ENCODE peak calls at places on chromosomes 3 and 15, in four cellular contexts. E is HCT116, P is K562, K is HepG2. L is an unnamed sample.

GRCh38 chr3:171458056-171458856 is 1.9 kb downstream of the TNIK start:
- DNase-seq in E (no peak), P (no peak), K (no peak), L (no peak)

GRCh38 chr3:169618894-169619792 is 44.4 kb downstream of the MECOM start:
- DNase-seq in P (no peak), K (no peak), E (no peak), L (no peak)

GRCh38 chr15:64697911-64698369 is 77.4 kb downstream of the RBPMS2 start:
- DNase-seq in K (no peak), E (no peak), P (no peak), L (no peak)

GRCh38 chr3:47047673-47048072 is 68.2 kb downstream of the NBEAL2 start:
- DNase-seq in E (no peak), K (no peak), P (no peak), L (no peak)

GRCh38 chr15:50824507-50824906 is 59.0 kb upstream of the SPPL2A start:
- DNase-seq in K (no peak), E (no peak), P (no peak), L (no peak)

GRCh38 chr3:102068327-102068726 is 219.0 kb downstream of the NFKBIZ start:
- DNase-seq in K (no peak), E (no peak), P (no peak), L (no peak)

GRCh38 chr15:73972984-73973682 is 19.0 kb downstream of the STOML1 start:
- DNase-seq in P (peak; percentile 84), E (no peak), K (peak; percentile 79), L (peak; percentile 93)

GRCh38 chr3:195154111-195154791 is 116.7 kb downstream of the XXYLT1 start:
- DNase-seq in P (no peak), K (no peak), E (no peak), L (no peak)

GRCh38 chr3:178741020-178741419 is 204.8 kb downstream of the KCNMB2 start:
- DNase-seq in E (no peak), K (no peak), P (no peak), L (no peak)
- TF ChIP-seq ELF1 in E (no peak), K (no peak), P (no peak), L (no peak)

DNA sequence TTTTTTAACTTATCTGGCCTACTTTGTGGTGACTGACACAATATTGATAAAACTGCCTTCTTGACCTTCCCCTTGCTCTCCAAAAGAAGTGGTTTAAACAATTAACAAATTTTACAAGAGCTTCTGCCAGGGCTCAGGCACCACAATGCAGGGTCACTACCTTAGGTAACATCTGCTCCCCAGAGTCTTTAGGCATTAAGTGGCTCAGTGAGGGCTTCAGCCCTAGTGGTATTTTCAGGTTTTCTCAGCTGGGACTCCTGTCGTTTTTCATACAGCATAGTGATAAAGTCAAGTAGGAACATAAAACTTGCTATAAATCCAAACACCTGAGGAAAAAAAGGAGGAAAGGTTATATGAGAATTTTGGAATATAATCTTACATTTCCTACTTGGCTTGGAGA is 18.9 kb downstream of the CMTM6 start:
- DNase-seq in P (no peak), K (no peak), E (no peak), L (no peak)
- H3K27ac ChIP-seq in P (no peak overlapping the region), K (no peak overlapping the region), E (no peak overlapping the region), L (no peak overlapping the region)

GRCh38 chr3:189771842-189772494 is 140.8 kb downstream of the TP63 start:
- DNase-seq in E (no peak), K (no peak), P (no peak), L (no peak)
- TF ChIP-seq ELF1 in E (no peak), K (no peak), P (no peak), L (no peak)

GRCh38 chr3:141333796-141334626 is 34.3 kb upstream of the ZBTB38 start:
- DNase-seq in K (no peak), E (no peak), P (no peak), L (no peak)

GRCh38 chr3:141330718-141331369 is 37.5 kb upstream of the ZBTB38 start:
- DNase-seq in E (no peak), K (no peak), P (no peak), L (no peak)

GRCh38 chr3:141332436-141332835 is 35.9 kb upstream of the ZBTB38 start:
- DNase-seq in K (peak; percentile 69), E (no peak), P (no peak), L (no peak)

GRCh38 chr3:141330235-141330634 is 38.1 kb upstream of the ZBTB38 start:
- DNase-seq in P (peak; percentile 46), K (no peak), E (no peak), L (no peak)

GRCh38 chr3:141331370-141332318 is 36.7 kb upstream of the ZBTB38 start:
- DNase-seq in K (peak; percentile 53), E (peak; percentile 8), P (peak; percentile 86), L (no peak)
- H3K27ac ChIP-seq in K (no peak overlapping the region), E (no peak overlapping the region), P (peak overlapping the region; percentile 75), L (no peak overlapping the region)

GRCh38 chr15:31343831-31344230 is 17.2 kb downstream of the KLF13 start:
- DNase-seq in E (no peak), P (no peak), K (no peak), L (peak; percentile 28)
- TF ChIP-seq ELF1 in E (no peak), P (no peak), K (no peak), L (no peak)

DNA sequence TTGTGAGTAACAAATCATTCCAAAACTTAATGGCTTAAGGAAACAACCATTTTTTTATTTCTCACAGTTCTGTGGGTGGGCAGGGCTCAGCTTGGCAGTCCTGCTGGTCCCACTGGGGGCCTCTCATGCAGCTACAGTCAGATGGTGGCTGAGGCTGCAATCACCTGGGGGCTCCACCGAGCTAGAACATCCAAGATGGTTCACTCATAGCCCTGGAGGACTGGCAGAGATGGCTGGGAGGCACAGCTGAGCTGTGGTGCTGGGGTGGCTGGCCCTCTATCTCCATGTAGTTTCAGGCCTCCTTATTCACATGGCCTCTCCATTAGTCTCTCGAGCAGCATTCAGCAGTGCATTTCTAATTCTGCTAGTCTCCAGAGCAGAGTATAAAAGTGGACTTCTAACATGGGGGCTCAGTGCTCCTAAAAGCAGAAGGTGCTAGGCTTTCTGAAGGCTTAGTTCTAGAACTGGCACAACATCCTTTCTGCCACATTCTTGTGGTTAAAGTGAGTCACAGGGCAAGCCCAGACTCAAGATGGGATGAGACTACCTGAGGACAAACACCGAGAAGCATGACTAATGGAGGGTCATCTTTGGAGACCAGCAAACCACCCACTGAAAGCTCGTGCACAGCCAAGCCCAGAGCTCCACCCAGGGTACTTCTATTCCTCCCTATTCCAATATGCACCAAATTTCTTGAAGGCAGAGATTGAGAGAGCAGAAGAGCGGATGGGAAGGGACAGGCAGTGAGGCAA is 6.3 kb downstream of the CAV3 start:
- DNase-seq in E (peak; percentile 85), K (peak; percentile 16), P (no peak), L (no peak)
- H3K27ac ChIP-seq in E (peak overlapping the region; percentile 65), K (no peak overlapping the region), P (no peak overlapping the region), L (peak overlapping the region; percentile 54)

GRCh38 chr3:130515755-130516154 is 1.2 kb upstream of the COL6A6 start:
- DNase-seq in P (no peak), K (no peak), E (no peak), L (no peak)

GRCh38 chr3:130522399-130522798 is 5.4 kb downstream of the COL6A6 start:
- DNase-seq in E (no peak), P (no peak), K (no peak), L (no peak)

GRCh38 chr3:130514671-130515070 is 2.3 kb upstream of the COL6A6 start:
- DNase-seq in E (no peak), P (no peak), K (no peak), L (no peak)

GRCh38 chr3:130516645-130517512 is at the start of gene COL6A6:
- DNase-seq in P (no peak), K (no peak), E (no peak), L (peak; percentile 31)

GRCh38 chr3:130517541-130517940 is 564 bp downstream of the COL6A6 start:
- DNase-seq in K (no peak), E (no peak), P (no peak), L (peak; percentile 13)
- TF ChIP-seq ELF1 in K (no peak), E (no peak), P (no peak), L (no peak)

GRCh38 chr3:185561374-185561943 is 9.1 kb upstream of the LIPH start:
- DNase-seq in P (no peak), E (no peak), K (no peak), L (no peak)

GRCh38 chr3:185558395-185558794 is 6.0 kb upstream of the LIPH start:
- DNase-seq in K (peak; percentile 33), P (peak; percentile 67), E (peak; percentile 84), L (no peak)

GRCh38 chr3:185561958-185562357 is 9.6 kb upstream of the LIPH start:
- DNase-seq in E (no peak), P (no peak), K (no peak), L (no peak)

GRCh38 chr3:185559706-185560090 is 7.3 kb upstream of the LIPH start:
- DNase-seq in E (no peak), P (no peak), K (no peak), L (no peak)

DNA sequence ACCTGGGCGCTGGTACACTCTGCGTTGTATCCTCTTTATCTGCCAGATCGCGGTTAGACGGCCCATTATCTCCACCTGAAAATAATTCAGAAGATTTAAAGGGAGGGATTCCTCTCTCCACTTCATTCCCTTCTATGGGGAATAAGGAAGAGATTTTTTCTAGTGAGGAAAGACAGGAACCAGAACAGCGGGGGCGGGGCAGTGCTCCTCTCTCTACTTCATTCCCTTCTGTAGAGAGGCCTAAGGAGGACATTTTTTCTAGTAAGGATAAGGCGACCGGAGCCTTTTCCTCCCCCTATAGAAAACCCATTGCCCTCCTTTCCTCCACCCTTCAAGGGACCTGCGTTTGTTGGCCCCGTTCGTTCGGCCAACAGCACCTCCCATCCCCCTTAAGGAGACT is 8.3 kb upstream of the LIPH start:
- DNase-seq in E (no peak), K (no peak), P (no peak), L (no peak)
- H3K27ac ChIP-seq in E (no peak overlapping the region), K (no peak overlapping the region), P (no peak overlapping the region), L (no peak overlapping the region)

GRCh38 chr3:190097025-190097424 is 23.7 kb downstream of the P3H2 start:
- DNase-seq in E (no peak), P (no peak), K (no peak), L (no peak)
- TF ChIP-seq ELF1 in E (no peak), P (no peak), K (no peak), L (no peak)

L was measured in SK-N-SH.